ENCODE peak calls at places on chromosomes 6 and 20, in four cellular contexts. S is gastrocnemius medialis, O is BE2C, P is omental fat pad. L is an unnamed sample.

GRCh38 chr20:24915440-24915839 is 33.6 kb upstream of the CST7 start:
- DNase-seq in S (no peak), P (no peak), O (no peak), L (no peak)

GRCh38 chr6:109867970-109868358 is 110.1 kb upstream of the GPR6 start:
- DNase-seq in O (no peak), P (no peak), S (no peak), L (no peak)

GRCh38 chr6:65199121-65199520 is 507.9 kb downstream of the EYS start:
- DNase-seq in O (no peak), S (no peak), P (no peak), L (no peak)

GRCh38 chr6:101607286-101607685 is 213.8 kb downstream of the GRIK2 start:
- DNase-seq in P (no peak), S (no peak), O (no peak), L (no peak)

GRCh38 chr6:80464901-80465300 is 358.4 kb downstream of the BCKDHB start:
- DNase-seq in P (no peak), S (no peak), O (no peak), L (no peak)

GRCh38 chr20:43666376-43667328 is at the start of gene MYBL2:
- DNase-seq in O (peak), P (no peak), S (no peak), L (peak)

GRCh38 chr6:107511410-107512070 is 21.6 kb downstream of the SOBP start:
- DNase-seq in O (no peak), P (no peak), S (peak), L (no peak)

GRCh38 chr6:156949376-156949775 is 172.2 kb downstream of the ARID1B start:
- DNase-seq in O (no peak), P (no peak), S (peak), L (no peak)

GRCh38 chr6:28945360-28945759 is 21.6 kb upstream of the TRIM27 start:
- DNase-seq in P (no peak), O (no peak), S (no peak), L (no peak)

GRCh38 chr6:30163090-30163917 is at the start of gene TRIM15:
- DNase-seq in S (no peak), P (no peak), O (no peak), L (peak)

GRCh38 chr20:38748863-38749153 is 548 bp downstream of the ACTR5 start:
- DNase-seq in O (no peak), S (no peak), P (no peak), L (peak)

GRCh38 chr6:38143191-38144154 is 323.9 kb downstream of the ZFAND3 start:
- DNase-seq in O (no peak), S (no peak), P (no peak), L (no peak)

GRCh38 chr20:10047427-10047826 is 12.6 kb downstream of the ANKEF1 start:
- DNase-seq in O (peak), P (no peak), S (no peak), L (no peak)